ENCODE peak calls at places on chromosome 11, in ten cellular contexts. U, J, Q, D, P, G, V, N, W and T are unnamed samples.

GRCh38 chr11:11538277-11538960 is 83.4 kb downstream of the GALNT18 start:
- DNase-seq in V (peak), W (no peak), Q (peak), J (no peak), D (no peak), N (no peak), G (no peak), U (no peak), P (no peak), T (no peak)

GRCh38 chr11:117182551-117182935 is 4.0 kb downstream of the SIDT2 start:
- DNase-seq in W (no peak), J (no peak), V (peak), P (no peak), N (no peak), Q (no peak), G (no peak), U (no peak), D (no peak), T (no peak)

GRCh38 chr11:62013266-62014157 is 46.1 kb upstream of the FTH1 start:
- DNase-seq in U (no peak), N (peak), D (peak), J (no peak), G (no peak), P (no peak), Q (no peak), W (no peak), V (peak), T (peak)

GRCh38 chr11:134360050-134360835 is 28.5 kb downstream of the GLB1L2 start:
- DNase-seq in G (no peak), J (peak), N (peak), V (peak), W (peak), U (peak), Q (peak), D (peak), P (peak), T (peak)

GRCh38 chr11:20397281-20397680 is 9.8 kb downstream of the PRMT3 start:
- DNase-seq in W (no peak), P (no peak), Q (no peak), G (no peak), U (peak), D (peak), N (peak), J (peak), V (no peak), T (no peak)

GRCh38 chr11:76807206-76807875 is 24.2 kb downstream of the TSKU start:
- DNase-seq in W (peak), N (peak), Q (peak), P (peak), U (peak), V (peak), D (peak), G (no peak), J (peak), T (peak)

GRCh38 chr11:73359341-73359740 is 16.9 kb upstream of the RELT start:
- DNase-seq in V (peak), W (no peak), D (no peak), P (no peak), U (peak), Q (peak), N (no peak), J (no peak), G (no peak), T (no peak)

GRCh38 chr11:111982019-111982464 is 43.2 kb upstream of the DLAT start:
- DNase-seq in W (no peak), V (no peak), G (no peak), Q (peak), D (no peak), N (peak), U (peak), P (peak), J (peak), T (peak)

GRCh38 chr11:47331454-47332302 is 20.8 kb downstream of the MYBPC3 start:
- DNase-seq in D (no peak), N (no peak), P (no peak), V (no peak), W (no peak), J (no peak), G (no peak), Q (no peak), U (no peak), T (no peak)

GRCh38 chr11:44947114-44947513 is 3.6 kb downstream of the TP53I11 start:
- DNase-seq in N (no peak), J (no peak), D (no peak), G (no peak), U (no peak), P (no peak), Q (no peak), V (no peak), W (no peak), T (no peak)

GRCh38 chr11:69269926-69270697 is 23.8 kb upstream of the MYEOV start:
- DNase-seq in N (no peak), U (no peak), G (no peak), J (no peak), D (no peak), P (no peak), V (peak), Q (no peak), W (no peak), T (no peak)

GRCh38 chr11:102568851-102569250 is 38.3 kb upstream of the MMP7 start:
- DNase-seq in Q (no peak), J (no peak), U (no peak), V (no peak), N (no peak), W (no peak), P (no peak), D (no peak), G (no peak), T (no peak)

GRCh38 chr11:9530020-9530628 is 43.3 kb upstream of the WEE1 start:
- DNase-seq in P (no peak), N (no peak), V (no peak), J (no peak), U (no peak), W (no peak), Q (no peak), D (no peak), G (no peak), T (no peak)

GRCh38 chr11:124878497-124879228 is 13.4 kb downstream of the ROBO3 start:
- DNase-seq in D (no peak), N (no peak), G (no peak), W (no peak), J (no peak), U (no peak), Q (no peak), V (no peak), P (no peak), T (no peak)

GRCh38 chr11:83725161-83725560 is 439.0 kb upstream of the CCDC90B start:
- DNase-seq in W (no peak), U (no peak), J (no peak), P (no peak), D (no peak), V (no peak), N (no peak), Q (no peak), G (no peak), T (no peak)

GRCh38 chr11:95918056-95918455 is 5.9 kb downstream of the MTMR2 start:
- DNase-seq in P (no peak), Q (no peak), W (no peak), V (no peak), U (no peak), G (no peak), D (no peak), J (no peak), N (no peak), T (no peak)

GRCh38 chr11:124122123-124122522 is 6.9 kb downstream of the VWA5A start:
- DNase-seq in D (no peak), W (no peak), P (no peak), G (no peak), J (peak), U (no peak), V (no peak), Q (no peak), N (no peak), T (no peak)

GRCh38 chr11:8683115-8683807 is 669 bp downstream of the RPL27A start:
- DNase-seq in P (peak), N (peak), D (no peak), J (peak), V (no peak), G (no peak), U (no peak), Q (peak), W (no peak), T (no peak)

GRCh38 chr11:41950470-41951143 is 491.2 kb upstream of the LRRC4C start:
- DNase-seq in J (no peak), Q (no peak), V (no peak), W (no peak), N (no peak), P (no peak), G (no peak), D (no peak), U (no peak), T (no peak)

GRCh38 chr11:27385245-27385644 is 22.2 kb upstream of the CCDC34 start:
- DNase-seq in W (no peak), Q (peak), P (no peak), U (peak), G (no peak), J (peak), N (peak), V (no peak), D (no peak), T (no peak)

GRCh38 chr11:69936750-69937149 is 117.5 kb upstream of the FGF3 start:
- DNase-seq in G (no peak), D (no peak), P (no peak), N (no peak), U (no peak), W (no peak), Q (no peak), V (no peak), J (no peak), T (no peak)

GRCh38 chr11:1878134-1879031 is 13.3 kb downstream of the PRR33 start:
- DNase-seq in Q (peak), U (no peak), N (no peak), P (no peak), W (no peak), J (no peak), G (no peak), V (peak), D (no peak), T (no peak)

GRCh38 chr11:12280838-12281565 is 96.4 kb upstream of the PARVA start:
- DNase-seq in D (no peak), U (peak), W (no peak), G (no peak), J (peak), Q (no peak), N (no peak), V (peak), P (no peak), T (no peak)

GRCh38 chr11:47869548-47870393 is 21.6 kb upstream of the NUP160 start:
- DNase-seq in P (no peak), Q (no peak), V (no peak), D (no peak), J (no peak), G (no peak), U (peak), W (no peak), N (no peak), T (no peak)

GRCh38 chr11:16739326-16739875 is 954 bp downstream of the C11orf58 start:
- DNase-seq in J (peak), P (no peak), Q (no peak), N (peak), U (peak), W (no peak), V (no peak), D (no peak), G (no peak), T (no peak)

GRCh38 chr11:90919332-90919731 is 696.5 kb upstream of the CHORDC1 start:
- DNase-seq in P (no peak), U (no peak), W (no peak), J (no peak), N (no peak), Q (no peak), D (no peak), G (no peak), V (no peak), T (no peak)

GRCh38 chr11:128471138-128471661 is 116.2 kb downstream of the ETS1 start:
- DNase-seq in W (no peak), G (no peak), D (no peak), P (no peak), J (no peak), N (no peak), Q (no peak), U (no peak), V (peak), T (no peak)

GRCh38 chr11:70758206-70758605 is 359.9 kb downstream of the CTTN start:
- DNase-seq in Q (no peak), G (no peak), W (no peak), N (no peak), D (no peak), V (no peak), U (no peak), P (no peak), J (no peak), T (no peak)

GRCh38 chr11:12008790-12009616 is 577 bp upstream of the DKK3 start:
- DNase-seq in W (no peak), V (no peak), N (peak), G (no peak), D (no peak), Q (peak), J (no peak), U (no peak), P (peak), T (no peak)

GRCh38 chr11:43376065-43376464 is 17.3 kb downstream of the TTC17 start:
- DNase-seq in J (no peak), V (no peak), N (peak), D (no peak), U (peak), G (no peak), W (no peak), P (no peak), Q (no peak), T (no peak)

GRCh38 chr11:106668147-106668546 is 350.1 kb downstream of the GUCY1A2 start:
- DNase-seq in P (no peak), D (peak), J (peak), V (no peak), W (no peak), N (peak), Q (no peak), G (no peak), U (peak), T (peak)